ENCODE peak calls at places on chromosomes 11 and 22, in five cellular contexts. B, O, N, D and V are unnamed samples.

GRCh38 chr11:30481816-30482215 is 104.3 kb downstream of the MPPED2 start:
- DNase-seq in D (no peak), O (no peak), B (no peak), N (no peak), V (no peak)

GRCh38 chr11:2661173-2662023 is 38.4 kb downstream of the KCNQ1OT1 start:
- DNase-seq in D (peak; percentile 38), N (no peak), O (no peak), B (no peak), V (no peak)

GRCh38 chr22:36797988-36798670 is 18.7 kb downstream of the PVALB start:
- DNase-seq in O (no peak), D (no peak), N (no peak), B (no peak), V (no peak)

GRCh38 chr11:34208266-34209135 is 103.1 kb downstream of the NAT10 start:
- DNase-seq in O (no peak), N (no peak), B (no peak), D (no peak), V (no peak)

GRCh38 chr11:95512177-95512576 is 277.4 kb downstream of the FAM76B start:
- DNase-seq in D (no peak), B (no peak), O (no peak), N (no peak), V (no peak)

GRCh38 chr11:71446942-71447688 is 1.1 kb downstream of the DHCR7 start:
- DNase-seq in B (no peak), O (no peak), N (no peak), D (peak; percentile 51), V (no peak)

GRCh38 chr22:45007247-45007945 is 2.4 kb downstream of the PHF21B start:
- DNase-seq in D (no peak), O (no peak), B (no peak), N (no peak), V (peak; percentile 86)

GRCh38 chr22:20560716-20561115 is 53.3 kb downstream of the MED15 start:
- DNase-seq in D (no peak), B (no peak), O (no peak), N (no peak), V (no peak)

GRCh38 chr11:117915219-117915618 is 14.0 kb downstream of the TMPRSS13 start:
- DNase-seq in O (no peak), N (no peak), B (no peak), D (peak; percentile 48), V (no peak)

GRCh38 chr11:126189109-126189929 is 22.1 kb downstream of the RPUSD4 start:
- DNase-seq in B (peak; percentile 40), D (no peak), N (no peak), O (no peak), V (no peak)

DNA sequence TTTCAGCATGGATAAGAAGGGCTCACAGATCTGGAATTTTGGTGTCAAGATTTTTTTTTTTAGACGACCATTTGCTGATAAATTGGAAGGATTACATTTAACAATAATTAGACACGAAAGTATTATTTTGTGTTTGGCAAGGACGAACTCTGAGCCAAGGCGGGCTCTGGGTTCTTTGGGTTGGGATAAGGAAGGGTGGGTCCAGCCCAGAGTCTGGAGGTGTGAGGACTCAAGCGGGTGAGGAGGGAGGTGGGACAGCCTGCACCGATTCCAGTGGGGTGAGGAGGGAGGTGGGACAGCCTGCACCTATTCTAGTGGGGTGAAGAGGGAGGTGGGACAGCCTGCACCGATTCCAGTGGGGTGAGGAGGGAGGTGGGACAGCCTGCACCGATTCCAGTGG is 4.1 kb downstream of the B3GAT1 start:
- DNase-seq in B (no peak), O (no peak), N (no peak), D (no peak), V (no peak)
- H3K9me3 ChIP-seq in B (no peaks in the 10 kb centered on the region), O (no peaks in the 10 kb centered on the region), N (no peaks in the 10 kb centered on the region), D (no peaks in the 10 kb centered on the region), V (no peaks in the 10 kb centered on the region)

GRCh38 chr22:33850724-33851123 is 69.6 kb downstream of the LARGE1 start:
- DNase-seq in N (no peak), D (no peak), O (no peak), B (no peak), V (no peak)
- H3K27ac ChIP-seq in N (no peak overlapping the region), D (peak overlapping the region; percentile 65), O (peak overlapping the region; percentile 45), B (no peak overlapping the region), V (no peak overlapping the region)

DNA sequence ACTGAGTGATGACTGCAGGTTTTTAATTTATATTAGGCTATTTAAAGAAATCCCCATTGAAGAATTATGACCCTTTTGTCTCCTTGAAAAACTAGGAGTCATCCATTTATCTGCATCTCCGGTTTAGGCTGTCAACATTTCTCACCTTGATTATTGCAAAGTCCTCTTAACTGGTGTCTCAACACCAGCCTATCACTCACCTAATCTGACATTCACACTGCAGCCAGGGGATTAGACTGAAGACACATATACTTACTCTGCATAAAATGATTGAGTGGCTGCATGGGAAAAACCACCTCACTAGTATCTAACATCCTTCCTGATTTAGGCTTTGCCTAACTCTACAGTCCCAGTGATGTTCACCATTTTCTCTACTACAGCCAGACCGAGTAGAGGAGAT is 649.5 kb downstream of the CNTN5 start:
- DNase-seq in D (no peak), N (no peak), O (no peak), B (no peak), V (no peak)
- H3K9me3 ChIP-seq in D (no peaks in the 10 kb centered on the region), N (no peaks in the 10 kb centered on the region), O (no peaks in the 10 kb centered on the region), B (no peaks in the 10 kb centered on the region), V (no peaks in the 10 kb centered on the region)

GRCh38 chr11:108278546-108278945 is 55.7 kb downstream of the ATM start:
- DNase-seq in B (no peak), D (no peak), O (no peak), N (no peak), V (no peak)
- H3K27ac ChIP-seq in B (peak overlapping the region; percentile 34), D (no peak overlapping the region), O (no peak overlapping the region), N (no peak overlapping the region), V (peak overlapping the region; percentile 34)

GRCh38 chr22:48825802-48826520 is 1001.7 kb downstream of the BRD1 start:
- DNase-seq in D (peak; percentile 45), B (peak; percentile 43), O (peak; percentile 32), N (no peak), V (no peak)
- H3K9me3 ChIP-seq in D (peaks cover 3% of the 10 kb centered on the region), B (no peaks in the 10 kb centered on the region), O (peaks cover 4% of the 10 kb centered on the region), N (no peaks in the 10 kb centered on the region), V (no peaks in the 10 kb centered on the region)

GRCh38 chr22:38504731-38505594 is 1.1 kb downstream of the DDX17 start:
- DNase-seq in B (peak; percentile 72), D (no peak), O (peak; percentile 56), N (peak; percentile 32), V (peak; percentile 37)

GRCh38 chr22:38503021-38503420 is 3.1 kb downstream of the DDX17 start:
- DNase-seq in O (no peak), N (no peak), B (no peak), D (no peak), V (no peak)

GRCh38 chr22:38497869-38498268 is 8.2 kb downstream of the DDX17 start:
- DNase-seq in B (no peak), D (no peak), N (no peak), O (no peak), V (no peak)

GRCh38 chr22:38505595-38506117 is 455 bp downstream of the DDX17 start:
- DNase-seq in B (peak; percentile 91), N (peak; percentile 42), O (peak; percentile 71), D (peak; percentile 74), V (peak; percentile 72)

DNA sequence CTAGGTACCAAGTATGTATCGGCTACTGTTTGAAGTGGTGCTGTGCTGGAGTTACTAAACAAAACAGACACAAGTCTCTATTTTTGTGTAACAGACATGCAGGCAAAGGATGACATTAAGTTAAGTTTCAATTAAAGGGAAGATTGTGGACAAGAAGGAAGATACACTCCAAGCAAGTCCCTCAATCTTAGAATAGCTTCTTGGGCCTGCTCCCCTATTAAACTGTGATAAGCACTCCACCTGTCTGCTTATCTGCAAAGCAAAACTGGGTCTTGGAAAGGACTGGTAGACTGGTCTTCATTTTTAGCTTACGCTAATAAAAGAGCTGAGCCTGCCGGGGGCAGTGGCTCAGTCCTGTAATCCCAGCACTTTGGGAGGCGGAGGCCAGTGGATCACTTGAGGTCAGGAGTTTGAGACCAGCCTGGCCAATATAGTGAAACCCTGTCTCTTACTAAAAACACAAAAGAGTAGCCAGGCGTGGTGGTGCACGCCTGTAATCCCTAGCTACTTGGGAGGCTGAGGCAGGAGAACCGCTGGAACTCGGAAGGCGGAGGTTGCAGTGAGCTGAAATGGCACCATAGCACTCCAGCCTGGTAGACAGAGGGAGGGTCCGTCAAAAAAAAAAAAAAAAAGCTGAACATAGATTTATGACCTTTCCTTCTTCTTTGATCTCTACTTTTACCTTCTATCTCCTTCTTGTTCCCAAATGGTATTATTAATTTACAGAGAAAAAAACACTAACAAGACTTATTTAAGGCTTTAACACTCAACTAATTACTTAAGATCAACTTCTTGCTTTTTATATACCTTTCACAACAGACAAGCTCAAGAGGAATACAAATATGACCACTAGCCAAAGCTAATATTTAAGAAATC is 4.1 kb downstream of the DDX17 start:
- DNase-seq in D (no peak), B (no peak), O (no peak), N (no peak), V (no peak)
- H3K27ac ChIP-seq in D (no peak overlapping the region), B (no peak overlapping the region), O (no peak overlapping the region), N (no peak overlapping the region), V (no peak overlapping the region)

DNA sequence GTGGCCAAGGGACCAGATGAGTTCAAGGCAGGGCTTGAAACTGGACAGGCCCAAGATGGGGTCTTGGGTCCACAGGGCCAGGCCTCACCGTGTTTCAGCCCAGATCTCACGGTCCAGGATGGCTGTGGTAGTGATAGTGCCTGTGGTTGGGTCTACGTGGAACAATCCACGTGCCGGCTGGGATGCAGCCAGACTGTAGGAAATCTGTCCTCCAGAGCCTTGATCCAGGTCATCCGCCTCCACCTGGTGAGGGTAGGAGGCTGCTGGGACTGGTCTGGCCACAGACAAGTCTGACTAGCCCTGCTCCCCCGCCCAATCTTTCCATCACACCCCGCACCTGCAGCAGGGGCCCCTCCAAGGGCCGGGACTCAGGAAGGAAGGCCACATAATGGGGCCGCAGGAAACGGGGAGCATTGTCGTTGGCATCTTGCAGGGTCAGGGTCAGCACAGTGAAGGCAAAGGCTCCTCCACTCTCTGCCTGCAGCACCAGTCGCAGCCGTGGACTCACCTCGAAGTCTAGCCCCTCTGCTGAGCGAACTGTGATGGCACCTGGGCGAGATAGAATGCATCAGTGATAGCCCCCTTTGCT is 6.7 kb upstream of the TPP1 start:
- DNase-seq in B (no peak), D (no peak), N (no peak), O (no peak), V (peak; percentile 41)
- H3K9me3 ChIP-seq in B (no peaks in the 10 kb centered on the region), D (no peaks in the 10 kb centered on the region), N (no peaks in the 10 kb centered on the region), O (no peaks in the 10 kb centered on the region), V (no peaks in the 10 kb centered on the region)

DNA sequence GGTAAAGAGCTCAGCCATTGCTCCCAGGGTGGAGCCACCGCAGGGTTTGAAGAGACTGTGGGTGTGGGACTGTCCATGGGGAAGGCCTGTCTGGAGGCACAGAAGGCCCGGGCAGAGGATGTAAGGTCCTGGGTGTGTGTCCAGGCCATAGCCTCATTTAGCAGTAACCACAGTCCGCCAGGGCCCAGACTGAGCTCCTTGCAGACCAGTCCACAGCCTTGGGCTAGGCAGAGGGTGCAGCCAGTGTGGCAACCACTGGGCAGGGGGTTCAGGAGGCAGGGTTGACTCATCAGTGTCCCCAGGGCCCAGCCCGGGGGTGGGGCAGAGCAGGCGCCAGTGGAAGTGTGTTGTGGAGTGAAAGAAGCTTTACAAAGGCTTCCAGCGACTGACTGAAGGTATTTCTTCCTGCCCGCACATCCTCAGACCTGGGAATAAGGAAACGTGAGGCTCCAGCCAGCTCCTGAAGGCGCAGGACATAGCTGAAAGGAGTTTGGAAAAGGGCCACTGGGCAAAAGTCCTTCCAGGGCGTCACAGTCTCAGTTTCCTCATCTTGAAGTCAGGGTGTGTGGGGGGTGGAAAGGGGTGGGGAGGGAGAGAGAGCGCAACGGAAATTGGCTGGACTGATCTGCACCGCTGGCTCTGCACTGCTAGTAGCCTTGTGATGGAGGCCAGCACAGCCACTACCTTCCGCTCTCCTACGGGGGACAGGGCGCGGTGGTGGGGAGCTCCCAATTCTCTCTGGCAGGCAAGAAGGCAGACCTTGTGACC is 27.8 kb upstream of the WNT11 start:
- DNase-seq in D (no peak), O (no peak), N (no peak), B (peak; percentile 75), V (peak; percentile 38)
- H3K27ac ChIP-seq in D (peak overlapping the region; percentile 95), O (peak overlapping the region; percentile 73), N (peak overlapping the region; percentile 63), B (peak overlapping the region; percentile 60), V (peak overlapping the region; percentile 83)